ENCODE peak calls at places on chromosomes 6 and 20, in ten cellular contexts. E, A, I, L, M, V, B, Y, Q and W are unnamed samples.

GRCh38 chr6:169370666-169371343 is 117.2 kb upstream of the THBS2 start:
- DNase-seq in L (peak; percentile 40), E (no peak), V (no peak), I (no peak), M (no peak), A (no peak), Y (no peak), Q (no peak), B (no peak), W (no peak)

GRCh38 chr6:39074486-39074885 is 25.9 kb downstream of the GLP1R start:
- DNase-seq in E (no peak), B (no peak), V (peak; percentile 27), L (no peak), A (no peak), Y (no peak), Q (no peak), M (no peak), I (no peak), W (no peak)

GRCh38 chr6:132790450-132790849 is 8.0 kb downstream of the SLC18B1 start:
- DNase-seq in I (no peak), L (no peak), Y (no peak), B (no peak), E (no peak), M (no peak), V (no peak), Q (no peak), A (no peak), W (no peak)

GRCh38 chr20:4088766-4089165 is 73.4 kb upstream of the RNF24 start:
- DNase-seq in V (no peak), M (no peak), Q (no peak), E (no peak), I (no peak), L (no peak), Y (no peak), B (no peak), A (no peak), W (no peak)

GRCh38 chr6:131643855-131644460 is 6.9 kb downstream of the ENPP3 start:
- DNase-seq in L (no peak), B (no peak), E (no peak), I (no peak), Q (no peak), M (no peak), A (no peak), Y (no peak), V (no peak), W (peak; percentile 22)

GRCh38 chr6:30748851-30749540 is 4.6 kb upstream of the IER3 start:
- DNase-seq in E (no peak), V (no peak), Y (no peak), I (peak; percentile 68), Q (no peak), M (no peak), A (no peak), L (peak; percentile 58), B (no peak), W (no peak)

GRCh38 chr20:25622049-25622448 is 1.8 kb downstream of the NANP start:
- DNase-seq in L (no peak), I (no peak), B (no peak), A (no peak), M (no peak), E (no peak), Q (no peak), Y (no peak), V (no peak), W (no peak)

GRCh38 chr6:89562114-89562815 is 76.3 kb downstream of the LYRM2 start:
- DNase-seq in E (no peak), I (no peak), B (no peak), Q (no peak), M (no peak), V (no peak), A (no peak), L (no peak), Y (no peak), W (no peak)

GRCh38 chr20:10177326-10177725 is 41.3 kb upstream of the SNAP25 start:
- DNase-seq in I (no peak), Y (no peak), V (no peak), E (no peak), B (no peak), L (no peak), M (no peak), A (no peak), Q (no peak), W (no peak)

GRCh38 chr6:151814614-151815013 is 7.1 kb downstream of the ESR1 start:
- DNase-seq in E (no peak), I (no peak), B (no peak), A (no peak), Q (no peak), M (no peak), Y (no peak), V (no peak), L (no peak), W (no peak)

GRCh38 chr20:58472273-58473018 is 42.8 kb downstream of the APCDD1L start:
- DNase-seq in I (no peak), B (no peak), V (no peak), Y (no peak), M (no peak), Q (no peak), E (no peak), A (no peak), L (no peak), W (no peak)

GRCh38 chr20:34058831-34059230 is 53.2 kb downstream of the EIF2S2 start:
- DNase-seq in A (no peak), E (no peak), I (no peak), B (peak; percentile 20), V (no peak), M (no peak), L (no peak), Q (no peak), Y (no peak), W (no peak)

GRCh38 chr6:142605922-142606321 is 304.1 kb downstream of the ADGRG6 start:
- DNase-seq in Q (no peak), L (no peak), M (no peak), I (no peak), V (no peak), B (no peak), A (no peak), Y (no peak), E (no peak), W (no peak)

GRCh38 chr6:131911951-131912350 is 39.2 kb downstream of the CCN2 start:
- DNase-seq in I (no peak), B (no peak), L (no peak), Y (no peak), Q (no peak), M (no peak), V (no peak), E (no peak), A (no peak), W (no peak)

GRCh38 chr6:158408552-158409130 is 96.4 kb downstream of the TULP4 start:
- DNase-seq in B (no peak), I (no peak), E (no peak), L (no peak), M (no peak), A (no peak), Q (no peak), V (no peak), Y (no peak), W (no peak)

GRCh38 chr20:58547527-58548475 is 32.6 kb upstream of the APCDD1L start:
- DNase-seq in Y (no peak), L (no peak), Q (no peak), B (no peak), V (peak; percentile 25), A (no peak), M (no peak), I (no peak), E (no peak), W (no peak)